ENCODE peak calls at places on chromosome 13, in six cellular contexts. W is H9, D is trophoblast cell, X is IMR-90, Q is mesenchymal stem cell, M is H1. R is an unnamed sample.

GRCh38 chr13:103229674-103230073 is 163.5 kb upstream of the SLC10A2 start:
- DNase-seq in M (no peak), D (no peak), W (no peak), Q (no peak), X (no peak), R (no peak)

GRCh38 chr13:20461481-20461859 is 64.2 kb downstream of the CRYL1 start:
- DNase-seq in W (no peak), M (no peak), X (peak; percentile 49), Q (peak; percentile 62), D (no peak), R (no peak)

GRCh38 chr13:44309771-44310767 is 63.6 kb upstream of the SERP2 start:
- DNase-seq in X (no peak), W (no peak), D (no peak), Q (no peak), M (no peak), R (no peak)

GRCh38 chr13:26019881-26020535 is 31.8 kb downstream of the SHISA2 start:
- DNase-seq in Q (peak; percentile 94), M (no peak), W (no peak), X (peak; percentile 63), D (peak; percentile 73), R (no peak)

GRCh38 chr13:114101325-114101821 is 31.1 kb downstream of the RASA3 start:
- DNase-seq in Q (peak; percentile 41), X (no peak), W (no peak), D (no peak), M (no peak), R (no peak)

GRCh38 chr13:112752711-112753541 is 63.1 kb downstream of the ATP11A start:
- DNase-seq in Q (no peak), W (no peak), D (no peak), X (no peak), M (no peak), R (no peak)

GRCh38 chr13:28597641-28598040 is 61.3 kb upstream of the POMP start:
- DNase-seq in W (no peak), X (peak; percentile 60), D (no peak), Q (peak; percentile 73), M (no peak), R (no peak)

GRCh38 chr13:48853381-48854102 is 122.2 kb upstream of the FNDC3A start:
- DNase-seq in M (no peak), X (peak; percentile 67), Q (peak; percentile 71), D (no peak), W (no peak), R (no peak)

GRCh38 chr13:47459512-47459911 is 541.6 kb downstream of the SUCLA2 start:
- DNase-seq in Q (peak; percentile 30), M (no peak), D (no peak), X (peak; percentile 43), W (no peak), R (no peak)

GRCh38 chr13:59710995-59711701 is 452.6 kb downstream of the DIAPH3 start:
- DNase-seq in Q (peak; percentile 46), M (no peak), D (no peak), X (no peak), W (no peak), R (no peak)

GRCh38 chr13:39779337-39780270 is 124.1 kb downstream of the COG6 start:
- DNase-seq in X (peak; percentile 36), Q (peak; percentile 48), D (no peak), M (no peak), W (no peak), R (no peak)

GRCh38 chr13:101415358-101416174 is 742 bp downstream of the NALCN start:
- DNase-seq in Q (no peak), X (no peak), M (no peak), W (no peak), D (no peak), R (no peak)

GRCh38 chr13:89749888-89750287 is 1597.6 kb upstream of the MIR17HG start:
- DNase-seq in M (no peak), Q (peak; percentile 13), W (no peak), X (no peak), D (no peak), R (no peak)

GRCh38 chr13:18959996-18960395 is 221.6 kb downstream of the TUBA3C start:
- DNase-seq in M (no peak), Q (no peak), X (no peak), W (no peak), D (no peak), R (no peak)

GRCh38 chr13:19601749-19602725 is 31.4 kb upstream of the MPHOSPH8 start:
- DNase-seq in M (peak; percentile 9), D (no peak), Q (peak; percentile 37), W (peak; percentile 64), X (peak; percentile 27), R (peak; percentile 40)

GRCh38 chr13:33372251-33372919 is 86.8 kb upstream of the STARD13 start:
- DNase-seq in X (peak; percentile 33), D (no peak), Q (peak; percentile 14), M (no peak), W (no peak), R (no peak)

GRCh38 chr13:66974174-66974573 is 256.0 kb downstream of the PCDH9 start:
- DNase-seq in W (no peak), M (no peak), Q (no peak), D (no peak), X (peak; percentile 13), R (no peak)

DNA sequence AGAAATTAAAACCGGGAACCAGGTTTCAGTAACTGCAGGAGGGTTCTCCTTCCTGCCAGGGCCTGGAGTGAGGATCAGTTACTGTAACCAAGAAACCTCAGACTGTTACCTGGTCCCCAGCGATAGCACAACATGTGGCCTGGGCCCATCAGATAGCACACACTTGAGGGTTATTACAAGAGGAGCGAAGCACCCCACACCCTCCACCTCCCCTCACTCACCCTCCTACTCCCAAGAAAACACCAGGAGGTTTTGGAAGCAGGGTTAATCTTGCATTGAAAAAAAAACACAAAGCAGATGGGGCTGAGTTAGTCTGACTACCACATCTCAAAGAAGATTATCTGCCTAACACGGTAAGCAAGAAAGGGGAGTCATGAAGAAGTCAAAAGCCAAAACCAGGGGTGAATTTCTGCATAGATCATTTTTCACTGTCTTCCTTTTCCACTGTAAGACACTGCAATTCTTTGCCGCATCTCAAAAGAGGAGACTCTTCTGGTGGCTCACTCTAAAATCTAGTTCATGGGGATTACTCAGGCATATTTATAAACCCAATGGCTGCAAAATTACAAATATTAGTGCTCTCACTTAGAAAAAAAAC is 75.9 kb upstream of the DOCK9 start:
- DNase-seq in Q (no peak), M (no peak), W (no peak), X (no peak), D (no peak), R (no peak)
- H3K4me1 ChIP-seq in Q (peaks cover 4% of the 10 kb centered on the region), M (peaks cover 3% of the 10 kb centered on the region), W (peaks cover 4% of the 10 kb centered on the region), X (peaks cover 1% of the 10 kb centered on the region), D (peaks cover 18% of the 10 kb centered on the region), R (no peaks in the 10 kb centered on the region)

GRCh38 chr13:75554981-75555380 is 5.4 kb downstream of the UCHL3 start:
- DNase-seq in X (peak; percentile 35), Q (no peak), W (no peak), M (no peak), D (no peak), R (no peak)

GRCh38 chr13:75544681-75545333 is 4.8 kb upstream of the UCHL3 start:
- DNase-seq in Q (peak; percentile 64), X (peak; percentile 90), M (no peak), W (no peak), D (peak; percentile 84), R (no peak)

GRCh38 chr13:75550159-75550567 is 572 bp downstream of the UCHL3 start:
- DNase-seq in Q (peak; percentile 76), X (peak; percentile 87), W (no peak), M (no peak), D (peak; percentile 52), R (no peak)

GRCh38 chr13:75547917-75548316 is 1.7 kb upstream of the UCHL3 start:
- DNase-seq in Q (no peak), W (no peak), X (peak; percentile 51), M (no peak), D (peak; percentile 39), R (no peak)

DNA sequence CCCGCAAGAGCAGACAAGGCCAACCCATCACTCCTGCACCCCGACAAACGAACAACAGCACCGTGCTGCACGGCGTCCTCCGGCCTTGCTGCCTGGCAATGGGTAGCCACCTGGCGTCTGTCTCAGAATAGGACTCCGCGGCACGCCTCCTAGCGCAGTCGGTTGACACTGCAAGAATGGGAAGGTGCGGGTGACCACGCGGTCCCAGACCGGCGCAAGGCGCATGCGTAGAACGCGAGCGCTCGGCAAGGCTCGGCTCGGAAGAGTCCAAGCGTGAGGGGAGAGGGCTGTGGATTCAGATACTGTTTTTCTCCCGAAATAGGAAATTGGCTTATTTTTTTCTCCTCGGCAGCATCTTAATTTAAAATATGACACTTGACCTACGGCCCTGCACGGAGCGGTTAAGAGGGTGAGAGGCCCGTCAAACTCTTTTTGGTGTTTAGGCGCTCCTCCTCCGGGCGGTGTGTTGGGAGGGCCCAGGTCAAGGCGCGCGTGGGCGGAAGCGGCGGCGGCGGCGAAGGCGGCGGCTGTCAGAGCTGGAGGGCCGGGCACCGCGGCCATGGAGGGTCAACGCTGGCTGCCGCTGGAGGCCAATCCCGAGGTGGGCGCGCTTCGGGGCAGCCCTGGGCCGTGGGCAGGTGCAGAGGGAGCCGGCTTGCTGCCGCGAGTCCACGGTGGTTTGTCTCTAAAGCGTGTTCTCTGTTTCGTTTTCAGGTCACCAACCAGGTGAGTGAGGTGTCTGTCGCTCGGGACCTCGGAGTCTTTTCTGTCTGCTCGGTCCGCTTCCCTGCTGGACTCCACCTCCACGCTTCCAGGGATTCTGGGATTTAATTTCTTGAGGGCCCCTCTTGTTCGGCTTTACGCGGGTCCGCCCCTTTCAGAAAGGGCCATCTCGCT is at the start of gene UCHL3:
- DNase-seq in X (peak; percentile 95), D (peak; percentile 97), W (peak; percentile 97), Q (peak; percentile 94), M (peak; percentile 89), R (peak; percentile 96)
- H3K23ac ChIP-seq in X (peak within 1 kb of the TSS; percentile 99), D (no peak within 1 kb of the TSS), W (no peak within 1 kb of the TSS), Q (no peak within 1 kb of the TSS), M (no peak within 1 kb of the TSS), R (peak within 1 kb of the TSS; percentile 94)

GRCh38 chr13:65971541-65971940 is 1258.6 kb downstream of the PCDH9 start:
- DNase-seq in Q (no peak), W (no peak), M (no peak), D (no peak), X (no peak), R (peak; percentile 12)
- H2AFZ ChIP-seq in Q (no peak overlapping the region), W (no peak overlapping the region), M (no peak overlapping the region), D (no peak overlapping the region), X (no peak overlapping the region), R (peak overlapping the region; percentile 75)

DNA sequence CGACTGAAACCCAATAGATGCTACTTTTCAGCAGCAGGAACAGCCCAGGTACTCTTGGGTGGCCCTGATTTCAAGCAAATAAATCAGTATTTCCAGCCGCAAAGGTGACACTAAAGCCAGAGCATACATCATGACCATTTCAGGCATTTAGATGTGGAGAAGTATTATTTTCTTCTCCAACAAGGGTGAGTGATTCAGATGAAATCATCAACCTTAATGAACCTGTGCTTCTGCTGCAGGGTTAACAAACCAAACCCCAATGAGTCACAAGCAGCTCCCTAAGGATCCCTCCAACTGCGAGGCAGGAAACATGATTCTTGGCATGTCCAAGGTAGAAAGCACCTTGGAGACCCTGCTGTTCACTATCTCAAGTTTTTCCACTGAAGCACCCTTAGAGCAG is 32.7 kb downstream of the MBNL2 start:
- DNase-seq in Q (peak; percentile 72), X (peak; percentile 86), D (no peak), M (no peak), W (no peak), R (no peak)
- H3K4me1 ChIP-seq in Q (peaks cover 18% of the 10 kb centered on the region), X (peaks cover 39% of the 10 kb centered on the region), D (peaks cover 17% of the 10 kb centered on the region), M (peaks cover 8% of the 10 kb centered on the region), W (peaks cover 15% of the 10 kb centered on the region), R (peaks cover 5% of the 10 kb centered on the region)